ENCODE peak calls at places on chromosomes 12 and 14, in ten cellular contexts. R is left ventricle myocardium inferior; I is CD4-positive, alpha-beta T cell; D is tibial nerve; J is psoas muscle; W is heart left ventricle; M is vagina; O is SK-N-SH; C is thoracic aorta; T is Peyer's patch. E is an unnamed sample. For H3K9me3 and H3K27me3, the result is how much of the 10 kb centered on the place peaks cover.

GRCh38 chr12:124109760-124110159 is 136.7 kb downstream of the ZNF664 start:
- DNase-seq in R (no peak), I (no peak), D (no peak), J (no peak), W (no peak), M (no peak), O (peak), C (no peak), T (no peak), E (no peak)

GRCh38 chr14:91614187-91614586 is 104.1 kb upstream of the PPP4R3A start:
- DNase-seq in R (no peak), I (no peak), D (no peak), J (no peak), W (no peak), M (no peak), O (no peak), C (no peak), T (no peak), E (no peak)

GRCh38 chr12:6372403-6373003 is 2.9 kb downstream of the SCNN1A start:
- DNase-seq in R (no peak), I (no peak), D (peak), J (peak), W (no peak), M (no peak), O (no peak), C (no peak), T (peak), E (no peak)

GRCh38 chr14:104895786-104896642 is 28.7 kb upstream of the PLD4 start:
- DNase-seq in R (peak), I (no peak), D (no peak), J (peak), W (no peak), M (no peak), O (peak), C (no peak), T (peak), E (no peak)

GRCh38 chr12:95774311-95775045 is 16.1 kb downstream of the NTN4 start:
- DNase-seq in R (no peak), I (no peak), D (no peak), J (no peak), W (no peak), M (no peak), O (no peak), C (no peak), T (no peak), E (no peak)

GRCh38 chr12:11622774-11623375 is 26.6 kb upstream of the ETV6 start:
- DNase-seq in R (no peak), I (no peak), D (no peak), J (no peak), W (no peak), M (no peak), O (no peak), C (no peak), T (no peak), E (no peak)

GRCh38 chr12:29508949-29509348 is 11.5 kb upstream of the OVCH1 start:
- DNase-seq in R (no peak), I (no peak), D (no peak), J (no peak), W (no peak), M (no peak), O (no peak), C (no peak), T (no peak), E (no peak)

GRCh38 chr12:1927751-1928351 is 9.4 kb upstream of the CACNA2D4 start:
- DNase-seq in R (peak), I (no peak), D (no peak), J (no peak), W (peak), M (peak), O (peak), C (no peak), T (peak), E (peak)

GRCh38 chr12:6437586-6437985 is 7.2 kb upstream of the CD27 start:
- DNase-seq in R (no peak), I (no peak), D (no peak), J (no peak), W (no peak), M (no peak), O (no peak), C (no peak), T (peak), E (no peak)

GRCh38 chr14:46985529-46986137 is 334.1 kb upstream of the RPL10L start:
- DNase-seq in R (no peak), I (no peak), D (no peak), J (no peak), W (no peak), M (no peak), O (no peak), C (no peak), T (no peak), E (no peak)

GRCh38 chr12:25994252-25994651 is 35.8 kb downstream of the RASSF8 start:
- DNase-seq in R (no peak), I (no peak), D (no peak), J (no peak), W (no peak), M (no peak), O (no peak), C (no peak), T (no peak), E (no peak)

GRCh38 chr12:2264622-2265306 is 212.0 kb downstream of the CACNA1C start:
- DNase-seq in R (no peak), I (no peak), D (peak), J (peak), W (no peak), M (no peak), O (no peak), C (no peak), T (no peak), E (no peak)

GRCh38 chr12:6950401-6950801 is 755 bp upstream of the PTPN6 start:
- DNase-seq in R (no peak), I (no peak), D (no peak), J (no peak), W (peak), M (no peak), O (peak), C (no peak), T (no peak), E (no peak)

GRCh38 chr12:59742831-59743230 is 147.0 kb downstream of the SLC16A7 start:
- DNase-seq in R (no peak), I (no peak), D (no peak), J (no peak), W (no peak), M (no peak), O (no peak), C (no peak), T (no peak), E (no peak)

GRCh38 chr12:125246346-125246656 is 181.1 kb downstream of the AACS start:
- DNase-seq in R (no peak), I (no peak), D (no peak), J (no peak), W (no peak), M (no peak), O (no peak), C (no peak), T (no peak), E (no peak)

GRCh38 chr12:5648692-5649338 is 216.9 kb downstream of the NTF3 start:
- DNase-seq in R (no peak), I (no peak), D (peak), J (no peak), W (no peak), M (no peak), O (no peak), C (no peak), T (no peak), E (peak)

GRCh38 chr12:2346405-2346804 is 293.6 kb downstream of the CACNA1C start:
- DNase-seq in R (no peak), I (no peak), D (no peak), J (no peak), W (no peak), M (no peak), O (no peak), C (no peak), T (peak), E (no peak)

GRCh38 chr14:22008098-22008412 is 334.4 kb upstream of the OR4E1 start:
- DNase-seq in R (no peak), I (no peak), D (no peak), J (no peak), W (no peak), M (no peak), O (no peak), C (no peak), T (no peak), E (no peak)

GRCh38 chr14:22012452-22012851 is 338.8 kb upstream of the OR4E1 start:
- DNase-seq in R (no peak), I (no peak), D (no peak), J (peak), W (no peak), M (no peak), O (no peak), C (no peak), T (no peak), E (no peak)

GRCh38 chr14:22011243-22011642 is 337.6 kb upstream of the OR4E1 start:
- DNase-seq in R (no peak), I (no peak), D (no peak), J (no peak), W (no peak), M (no peak), O (no peak), C (no peak), T (no peak), E (no peak)

GRCh38 chr14:22008766-22009165 is 335.1 kb upstream of the OR4E1 start:
- DNase-seq in R (no peak), I (no peak), D (no peak), J (no peak), W (no peak), M (no peak), O (no peak), C (no peak), T (no peak), E (no peak)

GRCh38 chr14:22010532-22011242 is 337.1 kb upstream of the OR4E1 start:
- DNase-seq in R (no peak), I (no peak), D (no peak), J (no peak), W (no peak), M (no peak), O (no peak), C (no peak), T (no peak), E (no peak)
- H3K9me3 ChIP-seq in R (under half), I (under half), D (under half), J (under half), W (under half), M (under half), O (under half), C (under half), T (under half), E (under half)

GRCh38 chr12:107317751-107318553 is 224.6 kb upstream of the CRY1 start:
- DNase-seq in R (peak), I (peak), D (peak), J (peak), W (peak), M (no peak), O (peak), C (no peak), T (peak), E (peak)
- H3K27me3 ChIP-seq in R (half or more), I (under half), D (under half), J (under half), W (under half), M (under half), O (under half), C (under half), T (under half), E (under half)

GRCh38 chr14:61752626-61753025 is 9.6 kb upstream of the SNAPC1 start:
- DNase-seq in R (no peak), I (no peak), D (no peak), J (no peak), W (no peak), M (no peak), O (no peak), C (no peak), T (no peak), E (no peak)

GRCh38 chr14:61751475-61751989 is 10.7 kb upstream of the SNAPC1 start:
- DNase-seq in R (no peak), I (no peak), D (no peak), J (no peak), W (no peak), M (no peak), O (no peak), C (no peak), T (no peak), E (no peak)

GRCh38 chr14:61756135-61756534 is 6.1 kb upstream of the SNAPC1 start:
- DNase-seq in R (no peak), I (no peak), D (no peak), J (no peak), W (no peak), M (no peak), O (no peak), C (no peak), T (no peak), E (no peak)

GRCh38 chr14:61754627-61755381 is 7.4 kb upstream of the SNAPC1 start:
- DNase-seq in R (no peak), I (no peak), D (no peak), J (no peak), W (no peak), M (no peak), O (no peak), C (no peak), T (no peak), E (no peak)

GRCh38 chr14:61753631-61754030 is 8.6 kb upstream of the SNAPC1 start:
- DNase-seq in R (no peak), I (no peak), D (no peak), J (no peak), W (no peak), M (no peak), O (no peak), C (no peak), T (no peak), E (no peak)
- TF ChIP-seq CTCF in R (no peak), I (no peak), D (no peak), J (no peak), W (no peak), M (no peak), O (no peak), C (no peak), T (no peak), E (no peak)

GRCh38 chr12:16016748-16017147 is 105.6 kb downstream of the DERA start:
- DNase-seq in R (no peak), I (no peak), D (no peak), J (no peak), W (no peak), M (no peak), O (no peak), C (no peak), T (no peak), E (no peak)

GRCh38 chr12:16020034-16020433 is 108.9 kb downstream of the DERA start:
- DNase-seq in R (no peak), I (no peak), D (no peak), J (no peak), W (no peak), M (no peak), O (no peak), C (no peak), T (no peak), E (no peak)

GRCh38 chr12:16019131-16019530 is 108.0 kb downstream of the DERA start:
- DNase-seq in R (no peak), I (no peak), D (no peak), J (no peak), W (no peak), M (no peak), O (no peak), C (no peak), T (no peak), E (no peak)

GRCh38 chr12:16021026-16021425 is 109.9 kb downstream of the DERA start:
- DNase-seq in R (no peak), I (no peak), D (no peak), J (no peak), W (no peak), M (no peak), O (no peak), C (no peak), T (no peak), E (no peak)

GRCh38 chr12:16021666-16022065 is 110.5 kb downstream of the DERA start:
- DNase-seq in R (no peak), I (no peak), D (no peak), J (no peak), W (no peak), M (no peak), O (no peak), C (no peak), T (no peak), E (no peak)
- H3K9me3 ChIP-seq in R (under half), I (under half), D (under half), J (under half), W (under half), M (under half), O (under half), C (under half), T (under half), E (under half)

DNA sequence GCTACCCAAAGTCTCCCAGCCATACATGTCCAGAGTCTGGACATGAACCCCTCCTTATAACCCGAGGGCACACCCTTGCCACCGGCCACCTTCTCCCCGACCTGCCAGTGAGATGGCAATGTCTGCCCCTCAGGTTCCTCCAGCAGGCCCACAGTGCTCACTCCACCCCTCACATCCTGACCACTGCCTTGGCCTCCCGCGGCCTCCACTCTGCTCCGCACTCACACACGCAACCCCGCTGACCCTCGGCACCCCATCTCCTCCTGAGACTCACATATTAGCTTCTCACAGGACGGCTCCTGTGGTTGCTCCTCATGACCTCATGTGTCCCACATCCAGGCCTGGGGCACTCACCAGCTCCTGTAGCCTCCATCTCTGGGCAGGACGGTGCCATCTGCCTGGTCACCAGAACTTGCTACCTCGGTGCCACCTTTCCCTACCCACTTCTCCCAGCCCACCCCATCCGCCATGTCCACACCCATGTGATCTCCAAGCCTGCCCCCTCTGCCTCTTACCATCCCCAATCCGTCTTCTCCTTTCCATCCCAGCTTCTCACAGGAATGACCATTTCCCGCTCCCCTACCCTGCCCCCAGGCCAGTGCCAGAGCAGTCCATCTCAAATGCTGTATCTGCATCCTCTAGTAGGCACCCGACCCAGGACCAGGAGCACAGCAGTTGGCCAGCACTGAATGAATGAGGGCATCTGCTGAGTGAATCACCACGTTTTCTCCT is 198.6 kb upstream of the DIO3 start:
- DNase-seq in R (no peak), I (no peak), D (no peak), J (no peak), W (no peak), M (peak), O (no peak), C (no peak), T (no peak), E (no peak)
- H3K27me3 ChIP-seq in R (half or more), I (under half), D (under half), J (under half), W (under half), M (under half), O (under half), C (under half), T (under half), E (under half)

GRCh38 chr12:52693261-52693660 is 10.1 kb downstream of the KRT77 start:
- DNase-seq in R (no peak), I (no peak), D (no peak), J (no peak), W (no peak), M (no peak), O (no peak), C (no peak), T (no peak), E (no peak)

GRCh38 chr12:52690351-52691075 is 10.3 kb upstream of the KRT1 start:
- DNase-seq in R (no peak), I (no peak), D (no peak), J (no peak), W (no peak), M (no peak), O (no peak), C (no peak), T (no peak), E (no peak)

GRCh38 chr12:52691076-52691764 is 11.0 kb upstream of the KRT1 start:
- DNase-seq in R (no peak), I (peak), D (no peak), J (no peak), W (no peak), M (no peak), O (peak), C (no peak), T (peak), E (no peak)

GRCh38 chr12:52691765-52692150 is 11.6 kb upstream of the KRT1 start:
- DNase-seq in R (no peak), I (no peak), D (no peak), J (no peak), W (no peak), M (no peak), O (peak), C (no peak), T (no peak), E (no peak)

GRCh38 chr12:52692253-52692652 is 11.1 kb downstream of the KRT77 start:
- DNase-seq in R (no peak), I (no peak), D (no peak), J (no peak), W (no peak), M (no peak), O (peak), C (no peak), T (no peak), E (no peak)
- TF ChIP-seq CTCF in R (no peak), I (no peak), D (no peak), J (no peak), W (no peak), M (no peak), O (peak), C (no peak), T (no peak), E (no peak)

GRCh38 chr12:56864318-56864717 is 69.9 kb downstream of the SDR9C7 start:
- DNase-seq in R (no peak), I (no peak), D (no peak), J (no peak), W (no peak), M (no peak), O (no peak), C (no peak), T (no peak), E (no peak)
- H3K9me3 ChIP-seq in R (half or more), I (half or more), D (under half), J (under half), W (under half), M (under half), O (under half), C (under half), T (under half), E (under half)

GRCh38 chr14:41642402-41643195 is 35.9 kb downstream of the LRFN5 start:
- DNase-seq in R (no peak), I (no peak), D (no peak), J (no peak), W (no peak), M (no peak), O (no peak), C (no peak), T (no peak), E (no peak)
- H3K27me3 ChIP-seq in R (under half), I (under half), D (under half), J (under half), W (under half), M (under half), O (under half), C (under half), T (under half), E (under half)

DNA sequence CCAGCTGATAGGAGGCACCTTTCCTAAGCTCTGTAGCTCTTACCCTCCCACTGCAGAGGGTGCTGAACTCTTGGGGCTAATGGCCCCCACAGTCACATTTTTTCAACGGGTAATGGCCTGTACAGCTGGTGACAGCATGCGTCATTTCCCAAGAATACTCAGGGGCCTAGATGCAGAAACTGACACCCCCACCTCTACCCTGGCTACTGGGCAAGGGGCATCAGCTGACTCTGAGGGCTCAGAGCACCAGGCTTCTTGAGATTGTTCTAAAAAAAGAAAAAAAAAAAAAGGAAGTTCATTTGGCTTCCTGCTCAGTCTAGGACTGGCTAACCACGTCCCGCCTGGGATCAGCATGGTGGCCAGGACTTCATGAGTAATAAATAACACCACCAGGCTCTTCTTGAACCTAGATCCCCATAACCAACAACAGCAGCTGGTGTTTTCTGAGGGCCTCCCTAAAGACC is 35.2 kb downstream of the ZFP36L1 start:
- DNase-seq in R (peak), I (no peak), D (peak), J (peak), W (peak), M (no peak), O (no peak), C (no peak), T (no peak), E (no peak)
- TF ChIP-seq CTCF in R (no peak), I (no peak), D (no peak), J (no peak), W (no peak), M (no peak), O (no peak), C (no peak), T (no peak), E (no peak)

DNA sequence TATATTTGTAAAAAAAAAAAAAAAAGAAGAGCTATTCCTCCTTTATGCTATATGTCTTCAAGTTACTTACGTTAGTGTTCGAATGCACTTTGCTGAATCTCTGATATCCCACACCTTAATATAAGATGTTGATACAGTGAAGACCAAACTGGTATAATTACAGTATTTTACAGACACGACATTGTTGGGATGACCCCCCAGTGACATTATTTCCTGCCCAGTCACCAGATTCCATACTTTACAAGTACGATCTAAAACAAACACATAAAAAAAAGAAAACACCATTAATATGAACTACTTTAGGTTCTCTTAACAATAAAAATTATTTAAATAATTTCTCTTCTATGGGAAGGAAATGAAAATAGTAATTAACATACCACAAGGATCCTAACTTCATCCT is 133.4 kb downstream of the KIF21A start:
- DNase-seq in R (no peak), I (no peak), D (no peak), J (no peak), W (no peak), M (no peak), O (no peak), C (no peak), T (no peak), E (no peak)
- H3K9me3 ChIP-seq in R (under half), I (under half), D (under half), J (under half), W (under half), M (under half), O (under half), C (under half), T (under half), E (under half)

E was measured in right atrium auricular region.